ENCODE peak calls at places on chromosomes 7 and 10, in nine cellular contexts. O is brain microvascular endothelial cell, F is IMR-90, B is A673, Z is cardiac muscle cell, X is BE2C, H is uterus, N is heart left ventricle, A is bronchial epithelial cell. G is an unnamed sample.
A peak's percentile ranks its signal among the peaks of the same experiment; 100 is the strongest.

GRCh38 chr10:58868736-58869435 is 307.6 kb upstream of the PHYHIPL start:
- DNase-seq in A (peak; percentile 29), O (peak; percentile 27), X (peak; percentile 32), H (no peak), B (no peak), Z (no peak), N (no peak), F (peak; percentile 43), G (no peak)

GRCh38 chr7:107242267-107242666 is 73.5 kb downstream of the HBP1 start:
- DNase-seq in B (no peak), F (no peak), O (no peak), A (no peak), H (no peak), N (peak; percentile 49), X (no peak), Z (no peak), G (no peak)

GRCh38 chr10:54470324-54470631 is 330.8 kb downstream of the PCDH15 start:
- DNase-seq in Z (no peak), B (no peak), A (no peak), N (no peak), X (no peak), F (no peak), H (no peak), O (no peak), G (no peak)

GRCh38 chr7:11224535-11224934 is 250.9 kb downstream of the PHF14 start:
- DNase-seq in X (no peak), Z (no peak), F (no peak), N (no peak), O (no peak), H (no peak), A (no peak), B (no peak), G (no peak)

GRCh38 chr10:70348228-70348850 is 34.1 kb downstream of the LRRC20 start:
- DNase-seq in N (no peak), Z (peak; percentile 30), H (peak; percentile 49), X (peak; percentile 64), B (peak; percentile 79), A (peak; percentile 29), O (peak; percentile 23), F (no peak), G (peak; percentile 20)

GRCh38 chr10:28744021-28744420 is 66.7 kb downstream of the BAMBI start:
- DNase-seq in O (no peak), B (peak; percentile 87), A (no peak), X (no peak), Z (no peak), N (no peak), F (no peak), H (no peak), G (no peak)

GRCh38 chr7:111138196-111138569 is 47.3 kb downstream of the LRRN3 start:
- DNase-seq in B (peak; percentile 87), H (no peak), Z (no peak), N (peak; percentile 43), X (peak; percentile 15), O (peak; percentile 56), A (peak; percentile 47), F (peak; percentile 57), G (peak; percentile 97)

GRCh38 chr10:80196270-80196949 is 8.9 kb downstream of the ANXA11 start:
- DNase-seq in Z (peak; percentile 46), F (peak; percentile 61), X (no peak), A (peak; percentile 85), N (peak; percentile 57), O (peak; percentile 42), B (no peak), H (no peak), G (no peak)

GRCh38 chr10:43282881-43283280 is 16.0 kb upstream of the RASGEF1A start:
- DNase-seq in B (peak; percentile 42), O (no peak), N (no peak), H (no peak), A (peak; percentile 17), F (no peak), Z (peak; percentile 79), X (no peak), G (peak; percentile 73)

GRCh38 chr7:51288896-51289607 is 27.6 kb downstream of the COBL start:
- DNase-seq in B (no peak), H (no peak), F (no peak), N (no peak), A (no peak), O (no peak), Z (no peak), X (no peak), G (no peak)

GRCh38 chr7:143487566-143487965 is 9.9 kb downstream of the TAS2R41 start:
- DNase-seq in F (peak; percentile 62), A (no peak), N (peak; percentile 61), H (no peak), X (no peak), Z (no peak), B (peak; percentile 31), O (no peak), G (no peak)

GRCh38 chr10:4661572-4662255 is 164.3 kb upstream of the AKR1E2 start:
- DNase-seq in H (peak; percentile 56), O (no peak), B (no peak), Z (peak; percentile 75), F (no peak), A (no peak), X (no peak), N (peak; percentile 84), G (no peak)

GRCh38 chr7:108347616-108348015 is 108.6 kb downstream of the NRCAM start:
- DNase-seq in B (peak; percentile 35), N (no peak), H (no peak), Z (peak; percentile 79), O (peak; percentile 47), F (peak; percentile 49), X (no peak), A (peak; percentile 42), G (peak; percentile 31)

GRCh38 chr7:84998665-84999064 is 188.2 kb downstream of the SEMA3D start:
- DNase-seq in B (no peak), A (no peak), O (no peak), Z (no peak), N (no peak), H (no peak), F (no peak), X (no peak), G (no peak)

DNA sequence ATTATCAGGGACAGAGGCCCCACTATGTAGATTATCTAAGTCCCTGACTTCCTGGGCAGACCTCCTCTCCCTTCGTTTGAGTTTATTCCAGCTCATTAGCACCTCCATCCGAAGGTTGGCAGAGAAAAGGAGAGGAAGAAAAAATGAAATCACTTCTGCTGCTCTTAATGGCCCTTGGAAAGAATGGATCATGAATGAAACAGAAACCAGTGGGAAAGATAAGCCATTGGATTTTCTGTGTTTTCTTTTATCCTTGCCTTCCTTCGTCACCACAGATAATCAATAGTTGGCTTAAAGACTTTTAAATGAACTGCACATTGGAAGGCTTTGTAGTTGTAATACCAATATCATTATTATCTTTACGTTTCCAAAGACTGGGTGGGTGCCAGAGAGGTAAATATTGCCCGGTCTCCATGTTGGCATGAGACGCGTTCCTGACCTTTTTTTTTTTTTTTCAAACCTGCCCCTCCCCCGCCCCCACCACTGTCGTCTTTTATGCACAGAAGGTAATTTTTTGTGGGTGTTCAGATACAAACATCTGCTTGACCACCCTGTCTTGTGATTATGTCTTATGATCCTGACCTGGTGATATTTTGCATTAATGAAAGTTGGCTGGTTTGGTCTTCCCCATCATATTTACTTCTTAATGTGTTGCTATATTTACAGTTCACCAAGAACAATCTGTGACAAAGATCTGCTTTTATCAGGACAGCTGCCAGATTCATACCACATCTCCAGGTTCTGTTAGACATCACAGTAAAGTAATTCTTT is 116.8 kb downstream of the ARID5B start:
- DNase-seq in N (no peak), A (no peak), H (no peak), Z (no peak), O (no peak), B (no peak), F (no peak), X (no peak), G (no peak)
- H3K4me3 ChIP-seq in N (no peak overlapping the region), A (no peak overlapping the region), H (no peak overlapping the region), Z (no peak overlapping the region), O (no peak overlapping the region), B (no peak overlapping the region), F (no peak overlapping the region), X (no peak overlapping the region), G (no peak overlapping the region)

GRCh38 chr7:131699323-131699722 is 142.9 kb upstream of the PODXL start:
- DNase-seq in A (no peak), Z (no peak), X (no peak), F (no peak), H (no peak), N (no peak), B (no peak), O (no peak), G (no peak)
- H3K27me3 ChIP-seq in A (no peaks in the 10 kb centered on the region), Z (no peaks in the 10 kb centered on the region), X (peaks cover 23% of the 10 kb centered on the region), F (peaks cover 6% of the 10 kb centered on the region), H (no peaks in the 10 kb centered on the region), N (no peaks in the 10 kb centered on the region), B (peaks cover 14% of the 10 kb centered on the region), O (no peaks in the 10 kb centered on the region), G (peaks cover 20% of the 10 kb centered on the region)

GRCh38 chr10:102801496-102801895 is 35.7 kb downstream of the CYP17A1 start:
- DNase-seq in H (no peak), O (no peak), A (no peak), Z (no peak), N (no peak), F (no peak), X (no peak), B (no peak), G (no peak)

GRCh38 chr10:102804382-102804781 is 32.8 kb downstream of the CYP17A1 start:
- DNase-seq in B (no peak), H (no peak), N (no peak), O (no peak), A (no peak), F (no peak), X (no peak), Z (no peak), G (no peak)

GRCh38 chr10:102801978-102802377 is 35.2 kb downstream of the CYP17A1 start:
- DNase-seq in F (no peak), N (no peak), A (no peak), B (no peak), H (no peak), Z (no peak), X (no peak), O (no peak), G (no peak)

GRCh38 chr10:102800601-102801335 is 36.4 kb downstream of the CYP17A1 start:
- DNase-seq in B (no peak), Z (no peak), X (no peak), H (no peak), O (no peak), A (no peak), N (no peak), F (no peak), G (no peak)

DNA sequence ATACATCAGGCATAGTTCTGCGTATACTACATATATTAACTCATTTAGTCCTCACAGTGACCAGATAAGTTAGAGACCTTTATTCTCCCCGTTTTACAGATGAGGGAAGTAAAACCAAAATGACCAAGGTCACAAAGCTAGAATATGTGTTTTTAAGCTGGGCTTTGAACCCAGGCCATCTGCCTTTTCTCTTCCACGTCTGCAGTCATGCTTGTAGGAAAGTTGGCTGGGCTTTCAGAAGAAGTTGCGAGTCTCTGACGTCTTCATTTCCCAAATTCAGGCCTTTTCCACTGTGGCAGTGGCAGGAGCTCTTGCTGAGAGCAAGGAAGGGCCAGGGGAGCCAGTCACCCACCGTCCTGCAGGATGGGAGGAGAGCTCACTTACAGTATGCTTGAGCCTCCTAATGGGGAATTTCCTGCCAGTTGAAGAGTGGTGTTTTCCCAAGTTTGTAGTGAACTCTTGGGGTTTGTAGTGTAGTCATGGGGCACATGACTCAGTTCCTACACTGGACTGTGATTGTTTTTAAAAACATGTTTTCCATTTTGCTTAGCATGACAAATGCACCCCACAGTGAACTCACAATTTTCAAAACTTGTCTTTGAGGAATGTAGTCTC is 34.2 kb downstream of the CYP17A1 start:
- DNase-seq in O (peak; percentile 97), N (peak; percentile 54), F (peak; percentile 99), Z (no peak), H (peak; percentile 62), X (no peak), B (peak; percentile 62), A (peak; percentile 89), G (no peak)
- H3K4me3 ChIP-seq in O (no peak overlapping the region), N (no peak overlapping the region), F (no peak overlapping the region), Z (no peak overlapping the region), H (no peak overlapping the region), X (no peak overlapping the region), B (no peak overlapping the region), A (no peak overlapping the region), G (no peak overlapping the region)

GRCh38 chr10:132817701-132818211 is 31.8 kb upstream of the NKX6-2 start:
- DNase-seq in B (no peak), A (no peak), X (no peak), H (no peak), Z (no peak), O (no peak), F (no peak), N (no peak), G (peak; percentile 4)
- H3K27me3 ChIP-seq in B (peaks cover 42% of the 10 kb centered on the region), A (no peaks in the 10 kb centered on the region), X (peaks cover 29% of the 10 kb centered on the region), H (no peaks in the 10 kb centered on the region), Z (no peaks in the 10 kb centered on the region), O (no peaks in the 10 kb centered on the region), F (peaks cover 8% of the 10 kb centered on the region), N (peaks cover 8% of the 10 kb centered on the region), G (no peaks in the 10 kb centered on the region)